ENCODE peak calls at places on chromosomes 16 and 17, in seven cellular contexts. I, K, X, G, J, B and N are unnamed samples.
A peak's percentile ranks its signal among the peaks of the same experiment; 100 is the strongest.

GRCh38 chr16:1745900-1746692 is 25.2 kb downstream of the NME3 start:
- DNase-seq in I (no peak), K (no peak), X (no peak), G (no peak), J (no peak), B (no peak), N (peak; percentile 11)

GRCh38 chr16:84243732-84244131 is 3.9 kb upstream of the KCNG4 start:
- DNase-seq in I (no peak), K (no peak), X (no peak), G (no peak), J (no peak), B (no peak), N (no peak)

GRCh38 chr17:65536573-65537342 is 24.7 kb downstream of the AXIN2 start:
- DNase-seq in I (no peak), K (no peak), X (no peak), G (no peak), J (no peak), B (no peak), N (no peak)

GRCh38 chr16:51813609-51814008 is 662.5 kb upstream of the SALL1 start:
- DNase-seq in I (no peak), K (no peak), X (no peak), G (no peak), J (no peak), B (no peak), N (peak; percentile 27)

GRCh38 chr17:17063546-17064122 is 21.4 kb downstream of the MPRIP start:
- DNase-seq in I (no peak), K (no peak), X (peak; percentile 39), G (peak; percentile 84), J (no peak), B (peak; percentile 80), N (peak; percentile 13)

GRCh38 chr16:84234656-84235285 is 5.0 kb downstream of the KCNG4 start:
- DNase-seq in I (no peak), K (no peak), X (no peak), G (no peak), J (no peak), B (no peak), N (no peak)

GRCh38 chr17:64781394-64781793 is 119.3 kb upstream of the SMURF2 start:
- DNase-seq in I (peak; percentile 75), K (peak; percentile 51), X (peak; percentile 63), G (peak; percentile 90), J (peak; percentile 52), B (peak; percentile 91), N (no peak)

GRCh38 chr17:2054740-2055493 is at the start of gene HIC1:
- DNase-seq in I (no peak), K (peak; percentile 90), X (peak; percentile 70), G (peak; percentile 87), J (peak; percentile 82), B (peak; percentile 92), N (peak; percentile 84)

GRCh38 chr17:54353789-54354525 is 531.2 kb downstream of the KIF2B start:
- DNase-seq in I (no peak), K (no peak), X (no peak), G (no peak), J (no peak), B (no peak), N (no peak)

GRCh38 chr16:70490261-70490660 is 33.1 kb downstream of the COG4 start:
- DNase-seq in I (no peak), K (no peak), X (no peak), G (no peak), J (no peak), B (peak; percentile 42), N (no peak)

GRCh38 chr17:42578282-42578869 is 847 bp upstream of the PSMC3IP start:
- DNase-seq in I (peak; percentile 79), K (peak; percentile 87), X (peak; percentile 75), G (peak; percentile 79), J (peak; percentile 81), B (peak; percentile 76), N (peak; percentile 85)

GRCh38 chr16:81863630-81864352 is 84.7 kb downstream of the PLCG2 start:
- DNase-seq in I (no peak), K (no peak), X (no peak), G (no peak), J (no peak), B (no peak), N (no peak)

GRCh38 chr16:49745434-49745833 is 110.5 kb downstream of the ZNF423 start:
- DNase-seq in I (no peak), K (no peak), X (no peak), G (no peak), J (no peak), B (no peak), N (no peak)

GRCh38 chr17:76678330-76678729 is 32.4 kb downstream of the MXRA7 start:
- DNase-seq in I (no peak), K (no peak), X (peak; percentile 57), G (no peak), J (no peak), B (no peak), N (no peak)

GRCh38 chr17:17840751-17841591 is 4.2 kb upstream of the SREBF1 start:
- DNase-seq in I (no peak), K (no peak), X (no peak), G (no peak), J (peak; percentile 39), B (no peak), N (peak; percentile 44)

GRCh38 chr16:71746442-71747046 is 22.0 kb upstream of the PHLPP2 start:
- DNase-seq in I (no peak), K (peak; percentile 57), X (no peak), G (no peak), J (no peak), B (no peak), N (no peak)

GRCh38 chr17:17280613-17281549 is at the start of gene COPS3:
- DNase-seq in I (peak; percentile 98), K (peak; percentile 99), X (peak; percentile 98), G (peak; percentile 99), J (peak; percentile 96), B (peak; percentile 99), N (peak; percentile 95)

GRCh38 chr16:74743045-74743667 is 31.5 kb downstream of the FA2H start:
- DNase-seq in I (no peak), K (peak; percentile 37), X (no peak), G (no peak), J (no peak), B (no peak), N (no peak)

GRCh38 chr16:47258874-47259461 is 115.2 kb upstream of the NETO2 start:
- DNase-seq in I (no peak), K (no peak), X (no peak), G (no peak), J (no peak), B (no peak), N (peak; percentile 31)

GRCh38 chr17:60392845-60393702 is 1.1 kb upstream of the USP32 start:
- DNase-seq in I (no peak), K (peak; percentile 58), X (no peak), G (peak; percentile 52), J (no peak), B (no peak), N (no peak)

GRCh38 chr17:30395398-30396022 is 16.8 kb downstream of the CPD start:
- DNase-seq in I (no peak), K (no peak), X (no peak), G (no peak), J (no peak), B (no peak), N (no peak)

GRCh38 chr16:68887107-68887506 is 43.8 kb downstream of the TANGO6 start:
- DNase-seq in I (no peak), K (no peak), X (no peak), G (no peak), J (no peak), B (no peak), N (no peak)

GRCh38 chr17:32671891-32672290 is 185.1 kb downstream of the CDK5R1 start:
- DNase-seq in I (no peak), K (no peak), X (no peak), G (peak; percentile 53), J (no peak), B (no peak), N (no peak)

GRCh38 chr17:80504671-80505413 is 28.4 kb upstream of the NPTX1 start:
- DNase-seq in I (no peak), K (no peak), X (no peak), G (no peak), J (no peak), B (no peak), N (peak; percentile 53)
- TF ChIP-seq CTCF in I (no peak), K (no peak), X (no peak), G (no peak), J (no peak), B (no peak), N (peak; percentile 14)

GRCh38 chr16:67200491-67200890 is 1.6 kb downstream of the ELMO3 start:
- DNase-seq in I (no peak), K (no peak), X (no peak), G (no peak), J (no peak), B (peak; percentile 62), N (no peak)

GRCh38 chr16:67197704-67198103 is 1.2 kb upstream of the ELMO3 start:
- DNase-seq in I (no peak), K (no peak), X (no peak), G (no peak), J (no peak), B (no peak), N (no peak)

GRCh38 chr16:67199808-67200198 is 872 bp downstream of the ELMO3 start:
- DNase-seq in I (no peak), K (no peak), X (no peak), G (no peak), J (no peak), B (no peak), N (peak; percentile 50)

GRCh38 chr16:67198238-67198734 is 645 bp upstream of the ELMO3 start:
- DNase-seq in I (no peak), K (no peak), X (no peak), G (peak; percentile 70), J (no peak), B (no peak), N (no peak)

GRCh38 chr16:67199011-67199807 is at the start of gene ELMO3:
- DNase-seq in I (no peak), K (peak; percentile 82), X (no peak), G (peak; percentile 77), J (peak; percentile 52), B (no peak), N (peak; percentile 68)
- TF ChIP-seq CTCF in I (peak; percentile 50), K (peak; percentile 45), X (no peak), G (peak; percentile 42), J (peak; percentile 45), B (peak; percentile 37), N (peak; percentile 73)

DNA sequence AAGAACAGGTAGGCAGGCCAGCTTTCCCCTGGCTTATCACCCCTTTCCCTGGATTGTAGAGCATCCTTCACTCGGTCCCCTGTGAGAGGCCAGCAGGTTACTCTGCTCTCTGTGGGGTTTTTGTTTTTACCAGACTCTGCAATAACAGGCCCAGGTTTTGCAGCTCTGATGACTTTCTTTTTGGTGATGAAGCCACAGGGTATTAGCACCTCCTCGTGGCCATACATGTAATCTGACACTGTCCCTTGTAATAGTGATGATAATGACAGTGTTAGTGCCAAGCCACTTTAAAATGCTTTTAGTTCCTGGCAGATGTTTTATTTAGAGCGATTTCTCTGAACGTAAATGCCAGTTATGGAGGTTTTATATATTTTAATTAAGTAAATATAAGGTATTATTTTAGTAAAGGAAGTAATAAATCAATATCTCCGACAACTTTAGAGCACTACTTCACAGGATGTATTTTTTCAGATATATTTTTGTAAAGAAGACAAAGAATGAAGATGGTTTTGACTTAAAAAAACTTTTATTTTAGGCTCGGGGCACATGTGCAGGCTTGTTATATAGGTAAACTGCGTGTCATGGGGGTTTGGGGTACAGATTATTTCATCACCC is 38.0 kb upstream of the CPHXL start:
- DNase-seq in I (no peak), K (peak; percentile 79), X (peak; percentile 62), G (no peak), J (peak; percentile 43), B (no peak), N (peak; percentile 40)
- TF ChIP-seq CTCF in I (peak; percentile 79), K (peak; percentile 81), X (peak; percentile 83), G (peak; percentile 74), J (peak; percentile 80), B (peak; percentile 82), N (peak; percentile 68)

GRCh38 chr17:34517406-34517805 is 62.0 kb upstream of the TMEM132E start:
- DNase-seq in I (no peak), K (no peak), X (no peak), G (no peak), J (no peak), B (no peak), N (no peak)

GRCh38 chr17:34519286-34519685 is 60.1 kb upstream of the TMEM132E start:
- DNase-seq in I (no peak), K (no peak), X (no peak), G (no peak), J (peak; percentile 57), B (no peak), N (peak; percentile 59)
- TF ChIP-seq CTCF in I (peak; percentile 54), K (peak; percentile 43), X (no peak), G (peak; percentile 48), J (peak; percentile 46), B (peak; percentile 48), N (peak; percentile 74)